ENCODE peak calls at places on chromosome 3, in four cellular contexts. One of them, this sample, is unnamed.

GRCh38 chr3:127697531-127698240 is 24.9 kb downstream of the ABTB1 start:
- DNase-seq in IMR-90: peak
- DNase-seq in breast epithelium: peak
- DNase-seq in Peyer's patch: peak
- DNase-seq in this sample: peak

GRCh38 chr3:146187334-146187950 is 26.5 kb upstream of the PLOD2 start:
- DNase-seq in IMR-90: peak
- DNase-seq in breast epithelium: no peak
- DNase-seq in Peyer's patch: no peak
- DNase-seq in this sample: no peak

GRCh38 chr3:59606638-59607262 is 556.9 kb upstream of the CFAP20DC start:
- DNase-seq in IMR-90: no peak
- DNase-seq in breast epithelium: no peak
- DNase-seq in Peyer's patch: no peak
- DNase-seq in this sample: no peak

GRCh38 chr3:65953881-65954733 is 84.6 kb downstream of the MAGI1 start:
- DNase-seq in IMR-90: no peak
- DNase-seq in breast epithelium: peak
- DNase-seq in Peyer's patch: no peak
- DNase-seq in this sample: peak

GRCh38 chr3:10454907-10455306 is 50.5 kb downstream of the ATP2B2 start:
- DNase-seq in IMR-90: no peak
- DNase-seq in breast epithelium: no peak
- DNase-seq in Peyer's patch: no peak
- DNase-seq in this sample: no peak

GRCh38 chr3:99625643-99626414 is 12.6 kb upstream of the COL8A1 start:
- DNase-seq in IMR-90: peak
- DNase-seq in breast epithelium: no peak
- DNase-seq in Peyer's patch: no peak
- DNase-seq in this sample: no peak

GRCh38 chr3:74106882-74107281 is 482.1 kb upstream of the PDZRN3 start:
- DNase-seq in IMR-90: no peak
- DNase-seq in breast epithelium: no peak
- DNase-seq in Peyer's patch: no peak
- DNase-seq in this sample: no peak

GRCh38 chr3:64306745-64307144 is 81.5 kb upstream of the PRICKLE2 start:
- DNase-seq in IMR-90: no peak
- DNase-seq in breast epithelium: no peak
- DNase-seq in Peyer's patch: no peak
- DNase-seq in this sample: no peak

GRCh38 chr3:186165331-186165730 is 56.4 kb upstream of the ETV5 start:
- DNase-seq in IMR-90: no peak
- DNase-seq in breast epithelium: no peak
- DNase-seq in Peyer's patch: no peak
- DNase-seq in this sample: no peak

GRCh38 chr3:165919284-165919683 is 82.1 kb upstream of the BCHE start:
- DNase-seq in IMR-90: no peak
- DNase-seq in breast epithelium: no peak
- DNase-seq in Peyer's patch: no peak
- DNase-seq in this sample: no peak

GRCh38 chr3:140469491-140469890 is 208.4 kb upstream of the TRIM42 start:
- DNase-seq in IMR-90: no peak
- DNase-seq in breast epithelium: no peak
- DNase-seq in Peyer's patch: no peak
- DNase-seq in this sample: no peak

DNA sequence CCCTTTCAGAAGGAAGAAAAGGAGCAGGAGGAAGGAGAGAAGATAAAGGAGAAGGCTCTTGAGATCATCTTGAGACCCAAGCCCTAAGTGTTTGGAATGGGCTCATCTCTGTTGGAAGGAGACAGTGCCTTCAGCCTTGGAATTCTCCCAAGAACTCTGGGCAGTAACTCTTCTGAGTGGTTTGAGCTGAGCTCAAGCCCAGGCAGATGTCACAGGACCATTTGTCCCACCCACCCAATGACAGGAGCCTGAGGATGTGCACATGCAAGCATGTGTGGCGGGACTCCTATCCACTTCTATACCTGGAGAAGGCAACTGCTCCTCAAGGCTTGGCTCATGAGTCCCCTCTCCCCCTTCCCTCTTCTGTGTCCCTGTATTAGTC is 14.7 kb upstream of the TMEM40 start:
- DNase-seq in IMR-90: no peak
- DNase-seq in breast epithelium: no peak
- DNase-seq in Peyer's patch: no peak
- DNase-seq in this sample: no peak
- TF ChIP-seq POLR2A in IMR-90: no peak
- TF ChIP-seq POLR2A in breast epithelium: no peak
- TF ChIP-seq POLR2A in Peyer's patch: no peak
- TF ChIP-seq POLR2A in this sample: no peak

GRCh38 chr3:40873934-40874699 is 325.2 kb upstream of the CTNNB1 start:
- DNase-seq in IMR-90: no peak
- DNase-seq in breast epithelium: no peak
- DNase-seq in Peyer's patch: no peak
- DNase-seq in this sample: no peak
- H3K4me3 ChIP-seq in IMR-90: no peak
- H3K4me3 ChIP-seq in breast epithelium: no peak
- H3K4me3 ChIP-seq in Peyer's patch: no peak
- H3K4me3 ChIP-seq in this sample: no peak

GRCh38 chr3:190320594-190321362 is 1.5 kb downstream of the CLDN1 start:
- DNase-seq in IMR-90: no peak
- DNase-seq in breast epithelium: no peak
- DNase-seq in Peyer's patch: no peak
- DNase-seq in this sample: no peak

GRCh38 chr3:190319660-190320059 is 2.6 kb downstream of the CLDN1 start:
- DNase-seq in IMR-90: peak
- DNase-seq in breast epithelium: no peak
- DNase-seq in Peyer's patch: no peak
- DNase-seq in this sample: no peak

GRCh38 chr3:190323241-190323617 is 983 bp upstream of the CLDN1 start:
- DNase-seq in IMR-90: no peak
- DNase-seq in breast epithelium: no peak
- DNase-seq in Peyer's patch: no peak
- DNase-seq in this sample: no peak

GRCh38 chr3:190322604-190323240 is 476 bp upstream of the CLDN1 start:
- DNase-seq in IMR-90: no peak
- DNase-seq in breast epithelium: no peak
- DNase-seq in Peyer's patch: no peak
- DNase-seq in this sample: no peak

DNA sequence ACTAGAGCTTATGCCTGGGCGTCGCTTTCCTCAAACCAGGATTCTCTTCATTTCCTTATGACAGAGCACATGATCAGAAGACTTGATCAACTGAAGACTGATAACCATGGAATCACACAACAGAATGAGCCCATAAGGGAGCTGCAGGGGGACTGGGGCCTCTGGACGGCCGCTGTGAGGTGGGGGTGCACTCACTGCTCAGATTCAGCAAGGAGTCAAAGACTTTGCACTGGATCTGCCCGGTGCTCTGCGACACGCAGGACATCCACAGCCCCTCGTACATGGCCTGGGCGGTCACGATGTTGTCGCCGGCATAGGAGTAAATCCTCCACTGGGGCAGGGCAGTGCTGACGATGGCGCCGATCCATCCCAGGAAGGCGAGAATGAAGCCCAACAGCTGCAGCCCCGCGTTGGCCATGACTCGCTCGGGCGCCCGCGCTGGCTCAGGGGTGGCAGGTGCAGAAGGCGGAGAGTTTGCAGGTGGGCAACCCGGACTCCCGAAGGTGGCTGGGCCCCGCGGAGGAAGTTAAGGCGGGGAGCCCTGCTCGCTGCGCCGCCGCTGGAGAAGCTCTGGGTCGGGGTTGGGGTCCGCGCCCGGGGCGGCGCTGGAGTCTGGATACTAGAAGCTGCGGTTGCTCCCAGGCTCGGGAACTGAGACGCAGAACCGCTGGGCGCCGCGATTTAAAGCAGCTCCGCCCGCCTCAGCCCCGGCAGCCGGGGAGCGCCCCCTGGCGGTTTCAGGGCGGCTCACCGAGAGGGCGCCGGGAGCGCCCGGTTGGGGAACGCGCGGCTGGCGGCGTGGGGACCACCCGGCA is at the start of gene CLDN1:
- DNase-seq in IMR-90: peak
- DNase-seq in breast epithelium: peak
- DNase-seq in Peyer's patch: peak
- DNase-seq in this sample: peak
- TF ChIP-seq POLR2A in IMR-90: peak
- TF ChIP-seq POLR2A in breast epithelium: no peak
- TF ChIP-seq POLR2A in Peyer's patch: no peak
- TF ChIP-seq POLR2A in this sample: no peak

GRCh38 chr3:131047582-131047981 is 20.9 kb downstream of the NEK11 start:
- DNase-seq in IMR-90: no peak
- DNase-seq in breast epithelium: no peak
- DNase-seq in Peyer's patch: no peak
- DNase-seq in this sample: no peak
- H3K4me3 ChIP-seq in IMR-90: no peak
- H3K4me3 ChIP-seq in breast epithelium: no peak
- H3K4me3 ChIP-seq in Peyer's patch: no peak
- H3K4me3 ChIP-seq in this sample: no peak

DNA sequence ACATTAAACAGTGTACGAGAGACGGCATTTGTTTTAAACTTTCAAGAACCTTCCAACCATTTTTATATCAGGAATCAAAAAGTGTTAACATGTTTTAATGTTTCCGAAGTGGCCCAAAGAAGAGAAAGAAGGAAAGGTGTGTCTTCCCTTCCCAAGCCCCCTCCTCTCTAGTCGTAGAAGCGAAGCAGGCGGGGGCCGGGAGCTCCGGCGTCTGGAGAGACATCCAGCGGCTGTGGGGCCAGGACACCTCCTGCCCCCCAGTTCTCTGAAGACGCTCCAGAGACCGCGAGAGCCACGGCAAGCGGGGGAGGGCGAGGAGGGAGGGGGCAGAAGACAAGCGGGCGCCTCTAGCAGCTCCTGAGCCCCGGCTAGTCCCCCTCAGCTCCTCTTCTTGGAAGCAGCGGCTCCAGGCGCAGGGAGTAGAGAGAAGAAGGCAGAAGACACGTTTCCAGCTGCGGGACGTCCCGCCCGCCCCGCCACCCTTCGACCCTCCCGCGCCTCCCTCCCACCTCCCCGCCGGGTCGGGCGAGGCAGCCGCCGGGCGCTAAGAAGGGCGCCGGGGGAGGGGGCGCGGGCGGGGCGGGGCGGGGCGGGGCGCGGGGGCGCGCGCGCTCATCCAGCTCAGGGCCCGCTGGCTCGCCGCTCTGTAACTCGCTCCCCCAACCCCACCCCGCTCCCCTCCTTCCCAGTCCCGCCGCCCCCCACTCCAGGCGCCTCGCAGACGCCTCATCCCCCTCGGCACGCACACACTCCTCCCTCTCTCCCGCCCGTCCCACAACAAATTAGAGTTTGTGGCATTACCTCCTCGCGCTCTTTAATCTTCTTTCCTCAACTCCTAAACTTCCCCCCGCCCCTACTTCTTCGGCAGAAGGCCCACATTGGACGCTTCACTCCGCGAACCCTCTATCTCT is at the start of gene ZBTB20:
- DNase-seq in IMR-90: peak
- DNase-seq in breast epithelium: peak
- DNase-seq in Peyer's patch: peak
- DNase-seq in this sample: peak
- TF ChIP-seq POLR2A in IMR-90: peak
- TF ChIP-seq POLR2A in breast epithelium: peak
- TF ChIP-seq POLR2A in Peyer's patch: peak
- TF ChIP-seq POLR2A in this sample: no peak

GRCh38 chr3:15430624-15431023 is 3.2 kb downstream of the EAF1 start:
- DNase-seq in IMR-90: no peak
- DNase-seq in breast epithelium: no peak
- DNase-seq in Peyer's patch: no peak
- DNase-seq in this sample: no peak

GRCh38 chr3:15428539-15428938 is 1.1 kb downstream of the EAF1 start:
- DNase-seq in IMR-90: peak
- DNase-seq in breast epithelium: no peak
- DNase-seq in Peyer's patch: no peak
- DNase-seq in this sample: no peak

GRCh38 chr3:15427981-15428380 is 583 bp downstream of the EAF1 start:
- DNase-seq in IMR-90: no peak
- DNase-seq in breast epithelium: no peak
- DNase-seq in Peyer's patch: no peak
- DNase-seq in this sample: no peak

GRCh38 chr3:15427182-15427880 is at the start of the genes EAF1 and METTL6:
- DNase-seq in IMR-90: peak
- DNase-seq in breast epithelium: peak
- DNase-seq in Peyer's patch: peak
- DNase-seq in this sample: peak

DNA sequence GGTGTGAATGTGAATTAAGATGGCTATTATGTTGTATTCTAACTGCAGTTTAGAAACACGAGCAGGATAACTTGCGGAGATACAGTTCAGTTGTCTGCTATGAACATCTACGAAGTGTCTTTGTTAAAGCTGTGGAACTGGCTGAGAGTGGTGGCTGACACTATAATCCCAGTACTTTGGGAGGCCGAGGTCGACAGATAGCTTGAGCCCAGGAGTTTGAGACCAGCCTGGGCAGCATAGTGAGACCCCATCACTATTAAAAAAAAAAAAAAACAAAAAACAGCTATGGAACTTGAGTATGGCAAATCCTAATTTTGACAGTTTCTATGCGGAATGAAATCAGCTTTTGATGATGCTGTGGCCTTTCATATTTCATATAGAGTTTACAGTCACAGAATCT is 1.7 kb downstream of the EAF1 start:
- DNase-seq in IMR-90: no peak
- DNase-seq in breast epithelium: no peak
- DNase-seq in Peyer's patch: no peak
- DNase-seq in this sample: peak
- H3K4me3 ChIP-seq in IMR-90: peak
- H3K4me3 ChIP-seq in breast epithelium: peak
- H3K4me3 ChIP-seq in Peyer's patch: no peak
- H3K4me3 ChIP-seq in this sample: no peak

GRCh38 chr3:143771939-143772338 is 76.3 kb downstream of the SLC9A9 start:
- DNase-seq in IMR-90: no peak
- DNase-seq in breast epithelium: no peak
- DNase-seq in Peyer's patch: no peak
- DNase-seq in this sample: no peak
- TF ChIP-seq POLR2A in IMR-90: no peak
- TF ChIP-seq POLR2A in breast epithelium: no peak
- TF ChIP-seq POLR2A in Peyer's patch: no peak
- TF ChIP-seq POLR2A in this sample: no peak

GRCh38 chr3:32421185-32421584 is 29.5 kb downstream of the CMTM7 start:
- DNase-seq in IMR-90: no peak
- DNase-seq in breast epithelium: no peak
- DNase-seq in Peyer's patch: no peak
- DNase-seq in this sample: peak

GRCh38 chr3:32422943-32423342 is 31.3 kb downstream of the CMTM7 start:
- DNase-seq in IMR-90: no peak
- DNase-seq in breast epithelium: no peak
- DNase-seq in Peyer's patch: no peak
- DNase-seq in this sample: no peak

GRCh38 chr3:32421991-32422859 is 30.6 kb downstream of the CMTM7 start:
- DNase-seq in IMR-90: peak
- DNase-seq in breast epithelium: peak
- DNase-seq in Peyer's patch: no peak
- DNase-seq in this sample: peak

GRCh38 chr3:32420138-32420981 is 28.7 kb downstream of the CMTM7 start:
- DNase-seq in IMR-90: peak
- DNase-seq in breast epithelium: peak
- DNase-seq in Peyer's patch: peak
- DNase-seq in this sample: peak

GRCh38 chr3:32419766-32420137 is 28.1 kb downstream of the CMTM7 start:
- DNase-seq in IMR-90: no peak
- DNase-seq in breast epithelium: no peak
- DNase-seq in Peyer's patch: no peak
- DNase-seq in this sample: no peak
- H3K4me3 ChIP-seq in IMR-90: no peak
- H3K4me3 ChIP-seq in breast epithelium: no peak
- H3K4me3 ChIP-seq in Peyer's patch: no peak
- H3K4me3 ChIP-seq in this sample: no peak